ENCODE peak calls at places on chromosomes 2 and 18, in seven cellular contexts. U is fibroblast of villous mesenchyme, C is GM20000, X is fibroblast of the aortic adventitia, E is bronchial epithelial cell, L is AG04450, P is AG04449. V is an unnamed sample.

GRCh38 chr2:1147873-1148612 is 197.4 kb downstream of the SNTG2 start:
- DNase-seq in U (no peak), C (no peak), X (no peak), E (no peak), L (no peak), P (no peak), V (no peak)

GRCh38 chr18:46281185-46282176 is 177.3 kb downstream of the HAUS1 start:
- DNase-seq in U (peak), C (peak), X (peak), E (peak), L (peak), P (no peak), V (no peak)

GRCh38 chr2:36780231-36780808 is 83.8 kb downstream of the VIT start:
- DNase-seq in U (peak), C (peak), X (peak), E (peak), L (peak), P (peak), V (no peak)

GRCh38 chr2:23452853-23453420 is 68.0 kb downstream of the KLHL29 start:
- DNase-seq in U (peak), C (peak), X (no peak), E (no peak), L (no peak), P (no peak), V (no peak)

GRCh38 chr2:158317642-158318041 is 138.9 kb downstream of the CCDC148 start:
- DNase-seq in U (no peak), C (no peak), X (no peak), E (no peak), L (no peak), P (no peak), V (peak)

GRCh38 chr2:52959801-52960200 is 807.8 kb upstream of the CHAC2 start:
- DNase-seq in U (no peak), C (no peak), X (no peak), E (no peak), L (no peak), P (no peak), V (no peak)

GRCh38 chr2:137952586-137953129 is 11.6 kb upstream of the HNMT start:
- DNase-seq in U (peak), C (no peak), X (no peak), E (no peak), L (no peak), P (no peak), V (peak)

GRCh38 chr2:179486969-179487752 is 222.5 kb upstream of the SESTD1 start:
- DNase-seq in U (peak), C (no peak), X (no peak), E (peak), L (no peak), P (no peak), V (no peak)

GRCh38 chr2:111676423-111676822 is 207.6 kb downstream of the ANAPC1 start:
- DNase-seq in U (peak), C (no peak), X (no peak), E (no peak), L (peak), P (no peak), V (no peak)

GRCh38 chr2:73746877-73747208 is 9.7 kb upstream of the TPRKB start:
- DNase-seq in U (no peak), C (no peak), X (no peak), E (no peak), L (no peak), P (no peak), V (no peak)

GRCh38 chr2:112614201-112614840 is 29.9 kb downstream of the CHCHD5 start:
- DNase-seq in U (peak), C (no peak), X (no peak), E (no peak), L (no peak), P (no peak), V (no peak)

GRCh38 chr2:38528008-38528442 is 74.7 kb downstream of the HNRNPLL start:
- DNase-seq in U (peak), C (no peak), X (peak), E (peak), L (no peak), P (no peak), V (no peak)

GRCh38 chr2:135963841-135964240 is 21.6 kb downstream of the DARS1 start:
- DNase-seq in U (peak), C (no peak), X (no peak), E (peak), L (no peak), P (no peak), V (no peak)

GRCh38 chr2:211281430-211282073 is 725.2 kb downstream of the CPS1 start:
- DNase-seq in U (no peak), C (no peak), X (no peak), E (no peak), L (no peak), P (no peak), V (no peak)

GRCh38 chr2:68536000-68536399 is 68.6 kb downstream of the APLF start:
- DNase-seq in U (no peak), C (no peak), X (no peak), E (no peak), L (no peak), P (no peak), V (no peak)

GRCh38 chr2:197045115-197045514 is 118.6 kb upstream of the PGAP1 start:
- DNase-seq in U (no peak), C (no peak), X (no peak), E (no peak), L (no peak), P (no peak), V (no peak)

GRCh38 chr2:66897676-66898280 is 462.9 kb downstream of the MEIS1 start:
- DNase-seq in U (peak), C (no peak), X (peak), E (no peak), L (no peak), P (no peak), V (no peak)

GRCh38 chr2:44549099-44549471 is 187.3 kb downstream of the CAMKMT start:
- DNase-seq in U (peak), C (no peak), X (peak), E (peak), L (peak), P (peak), V (no peak)

GRCh38 chr2:191870744-191871143 is 23.9 kb upstream of the CAVIN2 start:
- DNase-seq in U (no peak), C (no peak), X (no peak), E (no peak), L (no peak), P (no peak), V (no peak)

GRCh38 chr2:41782306-41783158 is 265.3 kb upstream of the PKDCC start:
- DNase-seq in U (peak), C (peak), X (peak), E (peak), L (peak), P (no peak), V (no peak)

GRCh38 chr2:160566717-160567116 is 73.1 kb upstream of the RBMS1 start:
- DNase-seq in U (peak), C (no peak), X (peak), E (peak), L (no peak), P (no peak), V (no peak)

GRCh38 chr2:133500967-133501366 is 67.3 kb downstream of the NCKAP5 start:
- DNase-seq in U (no peak), C (no peak), X (no peak), E (no peak), L (no peak), P (no peak), V (no peak)

GRCh38 chr2:174787485-174788205 is 23.4 kb upstream of the CHRNA1 start:
- DNase-seq in U (peak), C (no peak), X (peak), E (no peak), L (peak), P (peak), V (no peak)

GRCh38 chr18:8771930-8772329 is 66.6 kb downstream of the MTCL1 start:
- DNase-seq in U (no peak), C (no peak), X (peak), E (no peak), L (no peak), P (no peak), V (no peak)

GRCh38 chr2:190023860-190024259 is 38.7 kb downstream of the MSTN start:
- DNase-seq in U (peak), C (no peak), X (peak), E (peak), L (peak), P (peak), V (no peak)
- TF ChIP-seq CTCF in U (peak), C (no peak), X (peak), E (peak), L (peak), P (peak), V (peak)

GRCh38 chr2:100919316-100919715 is 82.8 kb upstream of the RPL31 start:
- DNase-seq in U (no peak), C (peak), X (no peak), E (no peak), L (no peak), P (no peak), V (no peak)
- TF ChIP-seq CTCF in U (peak), C (peak), X (peak), E (peak), L (peak), P (peak), V (peak)

DNA sequence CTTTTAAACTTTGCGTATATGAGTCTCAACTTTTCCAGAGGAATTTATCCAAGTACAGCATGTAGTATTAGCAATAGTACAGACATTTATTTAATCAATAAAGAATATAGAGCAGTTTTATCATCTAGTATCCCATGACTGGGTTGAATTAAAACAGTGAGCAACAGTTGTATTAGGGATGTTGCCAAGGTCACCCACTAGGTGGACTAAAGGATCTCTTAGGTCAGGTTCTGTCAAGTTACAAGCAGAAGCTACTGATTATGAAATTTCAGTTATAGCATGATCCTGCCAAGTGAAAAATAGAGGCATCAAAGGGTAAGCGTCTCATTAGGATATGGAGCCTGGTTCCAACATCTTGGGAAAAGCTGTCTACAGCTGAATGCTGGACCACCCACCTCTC is 52.1 kb upstream of the LAPTM4A start:
- DNase-seq in U (peak), C (no peak), X (no peak), E (peak), L (no peak), P (no peak), V (no peak)
- TF ChIP-seq CTCF in U (peak), C (no peak), X (peak), E (peak), L (peak), P (peak), V (peak)

GRCh38 chr18:57527479-57528237 is 58.8 kb downstream of the FECH start:
- DNase-seq in U (no peak), C (no peak), X (no peak), E (no peak), L (no peak), P (no peak), V (no peak)
- TF ChIP-seq CTCF in U (no peak), C (no peak), X (no peak), E (no peak), L (no peak), P (no peak), V (no peak)

GRCh38 chr18:58051765-58052460 is 7.9 kb downstream of the NEDD4L start:
- DNase-seq in U (no peak), C (peak), X (peak), E (peak), L (no peak), P (no peak), V (no peak)
- TF ChIP-seq CTCF in U (peak), C (peak), X (peak), E (peak), L (peak), P (peak), V (peak)

GRCh38 chr18:22983175-22983574 is 50.0 kb downstream of the RBBP8 start:
- DNase-seq in U (peak), C (peak), X (peak), E (peak), L (peak), P (no peak), V (no peak)
- TF ChIP-seq CTCF in U (peak), C (no peak), X (peak), E (no peak), L (peak), P (peak), V (peak)

GRCh38 chr2:152260939-152261338 is 74.0 kb upstream of the FMNL2 start:
- DNase-seq in U (no peak), C (no peak), X (no peak), E (no peak), L (no peak), P (no peak), V (no peak)
- TF ChIP-seq CTCF in U (no peak), C (no peak), X (no peak), E (no peak), L (no peak), P (no peak), V (no peak)

V was measured in GM12864.